ENCODE peak calls at places on chromosomes 2 and 18, in four cellular contexts. N is AG09319, G is left ventricle myocardium superior, R is hepatocyte. B is an unnamed sample.

GRCh38 chr2:53646788-53647187 is 120.8 kb upstream of the CHAC2 start:
- DNase-seq in N (no peak), R (no peak), G (no peak), B (no peak)

GRCh38 chr2:239807568-239807967 is 217.6 kb downstream of the NDUFA10 start:
- DNase-seq in R (no peak), N (no peak), G (peak), B (peak)

GRCh38 chr2:212863185-212863588 is 288.2 kb downstream of the IKZF2 start:
- DNase-seq in G (no peak), N (no peak), R (peak), B (no peak)

GRCh38 chr18:12369211-12369610 is 7.8 kb downstream of the AFG3L2 start:
- DNase-seq in R (no peak), N (no peak), G (no peak), B (no peak)

GRCh38 chr18:22469061-22469689 is 51.5 kb upstream of the CTAGE1 start:
- DNase-seq in R (no peak), N (no peak), G (no peak), B (no peak)

GRCh38 chr2:127356531-127356930 is 31.2 kb downstream of the MAP3K2 start:
- DNase-seq in G (no peak), N (no peak), R (no peak), B (no peak)

GRCh38 chr2:208489687-208490086 is 83.1 kb downstream of the PTH2R start:
- DNase-seq in R (no peak), G (no peak), N (no peak), B (no peak)

GRCh38 chr18:51168960-51169662 is 28.4 kb downstream of the MEX3C start:
- DNase-seq in G (no peak), N (no peak), R (no peak), B (no peak)

GRCh38 chr2:106183093-106183837 is 10.8 kb downstream of the UXS1 start:
- DNase-seq in N (no peak), G (no peak), R (no peak), B (no peak)

GRCh38 chr2:128477891-128478290 is 159.2 kb upstream of the HS6ST1 start:
- DNase-seq in R (no peak), G (no peak), N (no peak), B (peak)

GRCh38 chr2:155442088-155442487 is 743.6 kb downstream of the KCNJ3 start:
- DNase-seq in N (no peak), R (peak), G (no peak), B (no peak)

GRCh38 chr2:105950521-105951389 is 206.0 kb downstream of the NCK2 start:
- DNase-seq in N (no peak), G (no peak), R (peak), B (no peak)

GRCh38 chr18:11251229-11251890 is 102.0 kb upstream of the PIEZO2 start:
- DNase-seq in G (no peak), N (no peak), R (no peak), B (no peak)

GRCh38 chr2:157325786-157326185 is at the start of gene ERMN:
- DNase-seq in N (no peak), R (no peak), G (no peak), B (no peak)

GRCh38 chr2:206863721-206864120 is 75.6 kb upstream of the CPO start:
- DNase-seq in N (no peak), R (no peak), G (no peak), B (no peak)

GRCh38 chr18:22827741-22828140 is 105.4 kb upstream of the RBBP8 start:
- DNase-seq in R (no peak), G (no peak), N (no peak), B (no peak)

B was measured in osteocyte.